ENCODE peak calls at places on chromosomes 7 and 10, in four cellular contexts. R, U, L and V are unnamed samples.

GRCh38 chr7:93574269-93574645 is 267 bp downstream of the CALCR start:
- DNase-seq in R (no peak), L (no peak), U (no peak), V (peak; percentile 35)

GRCh38 chr7:542935-543789 is 23.5 kb upstream of the PDGFA start:
- DNase-seq in U (no peak), R (no peak), L (peak; percentile 100), V (peak; percentile 39)

GRCh38 chr7:52289247-52289646 is 746.2 kb upstream of the POM121L12 start:
- DNase-seq in L (no peak), U (no peak), R (no peak), V (no peak)

GRCh38 chr10:71933651-71934050 is 30.5 kb upstream of the CHST3 start:
- DNase-seq in U (no peak), R (no peak), L (no peak), V (no peak)

GRCh38 chr10:34526186-34526585 is 288.9 kb downstream of the PARD3 start:
- DNase-seq in U (no peak), L (peak; percentile 71), R (no peak), V (no peak)

GRCh38 chr10:49611166-49611814 is 1.2 kb downstream of the SLC18A3 start:
- DNase-seq in L (peak; percentile 85), U (no peak), R (no peak), V (no peak)

GRCh38 chr10:34954142-34954541 is 136.0 kb downstream of the CUL2 start:
- DNase-seq in R (no peak), L (no peak), U (no peak), V (peak; percentile 88)

GRCh38 chr10:80187465-80188409 is 17.6 kb downstream of the ANXA11 start:
- DNase-seq in R (no peak), U (no peak), L (no peak), V (peak; percentile 72)

GRCh38 chr10:99799613-99800012 is 17.2 kb downstream of the ABCC2 start:
- DNase-seq in L (no peak), U (no peak), R (no peak), V (no peak)

GRCh38 chr10:1185911-1186692 is 129.9 kb downstream of the WDR37 start:
- DNase-seq in L (no peak), R (no peak), U (no peak), V (peak; percentile 32)

GRCh38 chr7:31896929-31897328 is 173.3 kb downstream of the PDE1C start:
- DNase-seq in R (no peak), L (no peak), U (no peak), V (no peak)

GRCh38 chr10:131839351-131839750 is 61.5 kb upstream of the PPP2R2D start:
- DNase-seq in U (no peak), R (no peak), L (peak; percentile 62), V (peak; percentile 41)

GRCh38 chr10:123154943-123155505 is 822 bp downstream of the BUB3 start:
- DNase-seq in U (no peak), R (no peak), L (peak; percentile 68), V (peak; percentile 66)

GRCh38 chr7:140230517-140230861 is 53.7 kb upstream of the KDM7A start:
- DNase-seq in U (peak; percentile 26), R (peak; percentile 54), L (no peak), V (peak; percentile 67)

GRCh38 chr7:35263396-35263795 is 9.5 kb upstream of the TBX20 start:
- DNase-seq in R (peak; percentile 55), L (no peak), U (no peak), V (no peak)

GRCh38 chr7:5690931-5691461 is 90.5 kb downstream of the RNF216 start:
- DNase-seq in L (no peak), R (peak; percentile 68), U (no peak), V (no peak)

GRCh38 chr10:103204353-103205255 is 11.5 kb upstream of the NT5C2 start:
- DNase-seq in U (no peak), L (no peak), R (no peak), V (no peak)

GRCh38 chr10:71351628-71352319 is 32.7 kb downstream of the SLC29A3 start:
- DNase-seq in L (no peak), R (peak; percentile 49), U (no peak), V (peak; percentile 70)

GRCh38 chr7:27737591-27737990 is 2.4 kb upstream of the TAX1BP1 start:
- DNase-seq in L (no peak), R (no peak), U (no peak), V (no peak)

GRCh38 chr7:29955799-29956476 is 33.7 kb downstream of the SCRN1 start:
- DNase-seq in R (no peak), U (no peak), L (no peak), V (peak; percentile 57)

GRCh38 chr10:35040761-35041501 is 49.2 kb downstream of the CUL2 start:
- DNase-seq in U (no peak), R (no peak), L (peak; percentile 56), V (no peak)

GRCh38 chr10:51273572-51273971 is 199.3 kb downstream of the PRKG1 start:
- DNase-seq in L (no peak), U (no peak), R (no peak), V (peak; percentile 40)

GRCh38 chr7:27104244-27105149 is 2.0 kb upstream of the HOXA2 start:
- DNase-seq in U (peak; percentile 39), L (peak; percentile 92), R (no peak), V (no peak)

GRCh38 chr7:151867912-151868804 is 8.8 kb downstream of the PRKAG2 start:
- DNase-seq in R (peak; percentile 79), L (no peak), U (peak; percentile 65), V (no peak)

GRCh38 chr7:4683043-4683883 is 1.2 kb downstream of the FOXK1 start:
- DNase-seq in L (peak; percentile 76), U (peak; percentile 66), R (peak; percentile 43), V (peak; percentile 54)

GRCh38 chr10:132063432-132063831 is 2.3 kb upstream of the JAKMIP3 start:
- DNase-seq in R (no peak), U (no peak), L (no peak), V (no peak)

GRCh38 chr7:17101207-17101696 is 197.2 kb upstream of the AHR start:
- DNase-seq in R (no peak), L (peak; percentile 6), U (no peak), V (no peak)

GRCh38 chr10:17006631-17007161 is 122.9 kb downstream of the CUBN start:
- DNase-seq in R (no peak), L (no peak), U (no peak), V (peak; percentile 50)

GRCh38 chr7:155207335-155208002 is 90.2 kb upstream of the INSIG1 start:
- DNase-seq in R (no peak), U (no peak), L (no peak), V (no peak)

GRCh38 chr10:73218466-73219191 is 28.4 kb downstream of the DNAJC9 start:
- DNase-seq in R (no peak), U (no peak), L (peak; percentile 65), V (no peak)

GRCh38 chr10:12484945-12485805 is 135.8 kb downstream of the CAMK1D start:
- DNase-seq in R (peak; percentile 32), U (no peak), L (no peak), V (no peak)

GRCh38 chr10:96586419-96587254 is at the start of gene TM9SF3:
- DNase-seq in R (peak; percentile 97), U (peak; percentile 91), L (peak; percentile 98), V (peak; percentile 97)

GRCh38 chr10:96587255-96588059 is 645 bp upstream of the TM9SF3 start:
- DNase-seq in U (no peak), L (peak; percentile 78), R (no peak), V (no peak)

GRCh38 chr10:96588060-96588554 is 1.3 kb upstream of the TM9SF3 start:
- DNase-seq in U (no peak), R (no peak), L (no peak), V (no peak)

GRCh38 chr10:96585726-96586418 is 940 bp downstream of the TM9SF3 start:
- DNase-seq in R (no peak), U (no peak), L (peak; percentile 85), V (no peak)

GRCh38 chr10:96588601-96589419 is 2.0 kb upstream of the TM9SF3 start:
- DNase-seq in L (no peak), R (no peak), U (no peak), V (no peak)
- H3K27ac ChIP-seq in L (no peak overlapping the region), R (peak overlapping the region; percentile 99), U (no peak overlapping the region), V (no peak overlapping the region)

GRCh38 chr10:43121444-43121843 is 16.8 kb upstream of the CSGALNACT2 start:
- DNase-seq in U (peak; percentile 7), R (no peak), L (peak; percentile 79), V (no peak)
- H3K4me3 ChIP-seq in U (no peak overlapping the region), R (no peak overlapping the region), L (no peak overlapping the region), V (no peak overlapping the region)

GRCh38 chr7:117048114-117048853 is 95.0 kb downstream of the ST7 start:
- DNase-seq in U (no peak), R (no peak), L (no peak), V (no peak)

GRCh38 chr7:117048854-117049321 is 95.6 kb downstream of the ST7 start:
- DNase-seq in L (no peak), U (no peak), R (no peak), V (no peak)

GRCh38 chr7:117044664-117045063 is 91.4 kb downstream of the ST7 start:
- DNase-seq in R (no peak), L (no peak), U (no peak), V (no peak)

GRCh38 chr7:117047496-117047895 is 94.2 kb downstream of the ST7 start:
- DNase-seq in U (no peak), R (no peak), L (no peak), V (no peak)

DNA sequence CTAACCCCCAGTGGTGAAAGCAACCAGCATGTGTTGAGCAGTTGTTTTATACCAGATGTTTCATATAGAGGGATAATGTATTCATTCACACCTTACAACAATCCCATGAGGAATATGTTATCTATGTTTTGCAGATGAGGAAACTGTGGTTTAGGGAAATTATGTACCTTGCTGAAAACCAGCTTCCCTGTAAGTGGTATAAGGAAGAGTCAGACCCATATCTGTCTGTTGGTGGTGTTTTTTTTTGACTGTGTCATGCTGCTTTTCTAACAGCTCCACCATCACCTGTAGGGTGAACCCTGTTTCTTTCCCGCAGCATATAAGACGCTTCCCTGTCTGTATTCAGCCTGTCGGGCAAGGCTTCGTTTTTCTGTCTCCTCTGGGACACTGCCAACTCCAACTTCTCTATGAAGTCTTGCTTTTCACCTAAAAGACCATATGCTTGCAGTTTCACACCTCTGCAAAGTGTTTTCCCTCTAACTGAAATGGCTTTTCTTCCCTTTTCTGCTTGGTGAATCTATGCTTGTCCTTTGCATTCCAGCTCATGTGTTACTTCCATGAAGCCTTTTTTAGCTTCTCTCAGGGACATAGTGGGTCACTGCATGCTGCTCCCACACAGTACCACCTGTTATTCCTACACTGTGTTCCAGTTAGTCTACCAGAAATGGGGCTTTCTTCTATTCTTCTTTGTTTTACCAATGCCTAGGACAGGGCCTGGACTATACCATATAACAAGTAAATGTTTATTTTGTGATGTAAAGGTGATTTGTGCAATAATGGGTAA is 92.8 kb downstream of the ST7 start:
- DNase-seq in U (no peak), L (no peak), R (no peak), V (no peak)
- H3K27me3 ChIP-seq in U (no peaks in the 10 kb centered on the region), L (no peaks in the 10 kb centered on the region), R (no peaks in the 10 kb centered on the region), V (no peaks in the 10 kb centered on the region)

DNA sequence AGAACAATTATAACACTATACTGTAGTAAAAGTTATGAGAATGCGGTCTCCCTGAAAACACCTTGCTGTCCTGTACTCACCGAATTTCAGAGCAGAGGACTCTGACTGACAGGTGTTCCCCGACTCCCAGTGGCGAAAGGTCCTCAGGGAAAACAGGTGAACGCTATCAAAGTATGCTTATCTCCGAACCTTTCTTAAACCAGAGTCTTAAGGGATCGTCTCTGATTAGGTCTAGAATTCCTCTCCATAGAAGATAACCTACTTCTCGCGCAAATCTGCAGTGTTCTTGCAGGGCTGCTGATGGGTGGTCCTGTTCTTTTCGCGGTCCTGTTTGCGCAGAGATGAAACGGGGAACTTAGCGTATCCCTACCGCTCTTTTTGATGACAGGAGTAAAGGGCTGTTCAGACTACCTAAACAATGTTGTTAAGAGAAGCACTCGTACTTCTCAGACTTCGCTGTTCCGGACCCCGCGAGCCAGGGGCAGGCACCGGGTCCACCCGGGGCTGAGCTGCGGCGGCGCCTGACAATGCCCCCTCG is 981 bp upstream of the ZMYND11 start:
- DNase-seq in L (no peak), U (peak; percentile 56), R (peak; percentile 30), V (no peak)
- H3K27ac ChIP-seq in L (peak overlapping the region; percentile 4), U (peak overlapping the region; percentile 100), R (peak overlapping the region; percentile 98), V (peak overlapping the region; percentile 96)

GRCh38 chr10:8056891-8057331 is 2.4 kb downstream of the GATA3 start:
- DNase-seq in R (no peak), L (peak; percentile 75), U (no peak), V (no peak)
- H3K4me3 ChIP-seq in R (peak overlapping the region; percentile 66), L (no peak overlapping the region), U (no peak overlapping the region), V (peak overlapping the region; percentile 60)